ENCODE peak calls at places on chromosomes 3 and 15, in six cellular contexts. P is hepatocyte; J is Panc1; G is Right ventricle myocardium superior; R is activated CD8-positive, alpha-beta memory T cell treated with anti-CD3 and anti-CD28 coated beads, Interleukin-2, amount 50 U/mL, for 48 hours; H is fibroblast of lung. V is an unnamed sample.

GRCh38 chr3:182783106-182783505 is 10.2 kb upstream of the ATP11B start:
- DNase-seq in P (no peak), J (no peak), G (no peak), H (no peak), R (no peak), V (no peak)

GRCh38 chr3:48879307-48879993 is 19.2 kb downstream of the SLC25A20 start:
- DNase-seq in G (no peak), J (no peak), H (no peak), P (no peak), R (no peak), V (no peak)

GRCh38 chr15:63233667-63234419 is 43.6 kb upstream of the APH1B start:
- DNase-seq in R (no peak), G (no peak), J (no peak), H (peak), P (no peak), V (no peak)

GRCh38 chr3:52238193-52238760 is 681 bp downstream of the TWF2 start:
- DNase-seq in R (no peak), P (no peak), H (no peak), G (no peak), J (no peak), V (no peak)

GRCh38 chr3:105837143-105837740 is 31.6 kb downstream of the CBLB start:
- DNase-seq in J (no peak), R (no peak), G (no peak), H (no peak), P (no peak), V (peak)

GRCh38 chr3:136249593-136250225 is 431 bp upstream of the PCCB start:
- DNase-seq in J (no peak), P (no peak), R (no peak), H (no peak), G (no peak), V (no peak)

GRCh38 chr3:126052196-126053058 is 31.5 kb downstream of the SLC41A3 start:
- DNase-seq in H (no peak), G (no peak), J (no peak), P (no peak), R (no peak), V (peak)

GRCh38 chr15:65979316-65979715 is 110.0 kb downstream of the RAB11A start:
- DNase-seq in H (no peak), R (no peak), J (no peak), P (no peak), G (no peak), V (peak)

GRCh38 chr15:84669726-84670125 is 11.7 kb upstream of the NMB start:
- DNase-seq in H (no peak), G (no peak), R (peak), P (no peak), J (no peak), V (no peak)

GRCh38 chr3:110625126-110625798 is 446.4 kb upstream of the NECTIN3 start:
- DNase-seq in H (no peak), J (no peak), G (no peak), P (peak), R (no peak), V (no peak)

GRCh38 chr15:57138260-57138895 is 219.9 kb downstream of the TCF12 start:
- DNase-seq in G (no peak), J (peak), P (peak), H (peak), R (no peak), V (no peak)

GRCh38 chr3:112357888-112358287 is 24.9 kb downstream of the CD200 start:
- DNase-seq in G (peak), H (no peak), R (no peak), J (no peak), P (no peak), V (no peak)

V was measured in germinal center.